ENCODE peak calls at places on chromosomes 7 and 10, in six cellular contexts. One of them, this sample, is unnamed.

GRCh38 chr7:20172736-20173334 is 44.3 kb downstream of the MACC1 start:
- DNase-seq in AG10803: peak; percentile 66
- DNase-seq in PC-9: peak; percentile 42
- DNase-seq in pancreas: no peak
- DNase-seq in transverse colon: peak; percentile 62
- DNase-seq in fibroblast of lung: peak; percentile 57
- DNase-seq in this sample: peak; percentile 66

GRCh38 chr10:79191951-79192676 is 123.3 kb downstream of the ZMIZ1 start:
- DNase-seq in AG10803: no peak
- DNase-seq in PC-9: no peak
- DNase-seq in pancreas: no peak
- DNase-seq in transverse colon: no peak
- DNase-seq in fibroblast of lung: no peak
- DNase-seq in this sample: no peak

GRCh38 chr7:22566592-22566991 is 66.6 kb upstream of the STEAP1B start:
- DNase-seq in AG10803: no peak
- DNase-seq in PC-9: no peak
- DNase-seq in pancreas: no peak
- DNase-seq in transverse colon: no peak
- DNase-seq in fibroblast of lung: no peak
- DNase-seq in this sample: no peak

GRCh38 chr7:144048648-144049047 is at the start of gene OR2A5:
- DNase-seq in AG10803: no peak
- DNase-seq in PC-9: no peak
- DNase-seq in pancreas: no peak
- DNase-seq in transverse colon: no peak
- DNase-seq in fibroblast of lung: no peak
- DNase-seq in this sample: no peak

GRCh38 chr7:54839538-54840213 is 80.7 kb upstream of the SEC61G start:
- DNase-seq in AG10803: peak; percentile 46
- DNase-seq in PC-9: peak; percentile 95
- DNase-seq in pancreas: peak; percentile 75
- DNase-seq in transverse colon: peak; percentile 35
- DNase-seq in fibroblast of lung: peak; percentile 57
- DNase-seq in this sample: peak; percentile 89

GRCh38 chr7:135645296-135645904 is 16.9 kb upstream of the STMP1 start:
- DNase-seq in AG10803: peak; percentile 56
- DNase-seq in PC-9: no peak
- DNase-seq in pancreas: no peak
- DNase-seq in transverse colon: no peak
- DNase-seq in fibroblast of lung: peak; percentile 32
- DNase-seq in this sample: peak; percentile 58

GRCh38 chr10:93746844-93747284 is 10.9 kb upstream of the LGI1 start:
- DNase-seq in AG10803: peak; percentile 95
- DNase-seq in PC-9: peak; percentile 85
- DNase-seq in pancreas: no peak
- DNase-seq in transverse colon: peak; percentile 22
- DNase-seq in fibroblast of lung: peak; percentile 98
- DNase-seq in this sample: peak; percentile 83

GRCh38 chr10:11264481-11265044 is 246.9 kb downstream of the CELF2 start:
- DNase-seq in AG10803: no peak
- DNase-seq in PC-9: no peak
- DNase-seq in pancreas: no peak
- DNase-seq in transverse colon: no peak
- DNase-seq in fibroblast of lung: no peak
- DNase-seq in this sample: no peak

GRCh38 chr7:23299770-23300300 is 696 bp downstream of the MALSU1 start:
- DNase-seq in AG10803: peak; percentile 27
- DNase-seq in PC-9: no peak
- DNase-seq in pancreas: no peak
- DNase-seq in transverse colon: no peak
- DNase-seq in fibroblast of lung: peak; percentile 25
- DNase-seq in this sample: no peak

GRCh38 chr7:1940402-1940786 is 270.3 kb downstream of the ELFN1 start:
- DNase-seq in AG10803: peak; percentile 30
- DNase-seq in PC-9: no peak
- DNase-seq in pancreas: peak; percentile 56
- DNase-seq in transverse colon: peak; percentile 79
- DNase-seq in fibroblast of lung: peak; percentile 71
- DNase-seq in this sample: peak; percentile 88

GRCh38 chr7:33854178-33854577 is 51.2 kb upstream of the BMPER start:
- DNase-seq in AG10803: peak; percentile 86
- DNase-seq in PC-9: no peak
- DNase-seq in pancreas: no peak
- DNase-seq in transverse colon: no peak
- DNase-seq in fibroblast of lung: peak; percentile 94
- DNase-seq in this sample: peak; percentile 90

GRCh38 chr10:6701289-6701688 is 121.2 kb upstream of the PRKCQ start:
- DNase-seq in AG10803: no peak
- DNase-seq in PC-9: no peak
- DNase-seq in pancreas: no peak
- DNase-seq in transverse colon: peak; percentile 8
- DNase-seq in fibroblast of lung: no peak
- DNase-seq in this sample: no peak

GRCh38 chr10:103890194-103890658 is 27.8 kb downstream of the STN1 start:
- DNase-seq in AG10803: no peak
- DNase-seq in PC-9: peak; percentile 78
- DNase-seq in pancreas: no peak
- DNase-seq in transverse colon: peak; percentile 86
- DNase-seq in fibroblast of lung: peak; percentile 13
- DNase-seq in this sample: peak; percentile 29

GRCh38 chr10:124025152-124025551 is 68.2 kb downstream of the CHST15 start:
- DNase-seq in AG10803: no peak
- DNase-seq in PC-9: no peak
- DNase-seq in pancreas: no peak
- DNase-seq in transverse colon: no peak
- DNase-seq in fibroblast of lung: peak; percentile 30
- DNase-seq in this sample: no peak

GRCh38 chr7:140269004-140269638 is 92.3 kb upstream of the KDM7A start:
- DNase-seq in AG10803: no peak
- DNase-seq in PC-9: no peak
- DNase-seq in pancreas: no peak
- DNase-seq in transverse colon: no peak
- DNase-seq in fibroblast of lung: no peak
- DNase-seq in this sample: no peak

GRCh38 chr10:24811906-24812305 is 88.2 kb upstream of the ARHGAP21 start:
- DNase-seq in AG10803: no peak
- DNase-seq in PC-9: no peak
- DNase-seq in pancreas: no peak
- DNase-seq in transverse colon: no peak
- DNase-seq in fibroblast of lung: peak; percentile 41
- DNase-seq in this sample: no peak

GRCh38 chr7:148790850-148791249 is 92.1 kb downstream of the CUL1 start:
- DNase-seq in AG10803: no peak
- DNase-seq in PC-9: no peak
- DNase-seq in pancreas: no peak
- DNase-seq in transverse colon: no peak
- DNase-seq in fibroblast of lung: no peak
- DNase-seq in this sample: no peak

GRCh38 chr7:142873281-142873784 is 12.2 kb downstream of the TRPV6 start:
- DNase-seq in AG10803: no peak
- DNase-seq in PC-9: no peak
- DNase-seq in pancreas: peak; percentile 63
- DNase-seq in transverse colon: no peak
- DNase-seq in fibroblast of lung: no peak
- DNase-seq in this sample: peak; percentile 11

GRCh38 chr10:95290801-95291633 is at the start of gene PDLIM1:
- DNase-seq in AG10803: peak; percentile 65
- DNase-seq in PC-9: peak; percentile 71
- DNase-seq in pancreas: peak; percentile 96
- DNase-seq in transverse colon: peak; percentile 89
- DNase-seq in fibroblast of lung: peak; percentile 56
- DNase-seq in this sample: no peak

GRCh38 chr7:133754718-133755117 is 372.4 kb upstream of the LRGUK start:
- DNase-seq in AG10803: no peak
- DNase-seq in PC-9: no peak
- DNase-seq in pancreas: no peak
- DNase-seq in transverse colon: no peak
- DNase-seq in fibroblast of lung: no peak
- DNase-seq in this sample: no peak

GRCh38 chr7:123437447-123437995 is 96.9 kb downstream of the IQUB start:
- DNase-seq in AG10803: no peak
- DNase-seq in PC-9: no peak
- DNase-seq in pancreas: no peak
- DNase-seq in transverse colon: no peak
- DNase-seq in fibroblast of lung: no peak
- DNase-seq in this sample: no peak

GRCh38 chr10:62083868-62084267 is 182.4 kb downstream of the ARID5B start:
- DNase-seq in AG10803: peak; percentile 73
- DNase-seq in PC-9: peak; percentile 53
- DNase-seq in pancreas: no peak
- DNase-seq in transverse colon: peak; percentile 42
- DNase-seq in fibroblast of lung: peak; percentile 76
- DNase-seq in this sample: peak; percentile 88

GRCh38 chr7:99004781-99005500 is 126.6 kb downstream of the TRRAP start:
- DNase-seq in AG10803: peak; percentile 42
- DNase-seq in PC-9: no peak
- DNase-seq in pancreas: no peak
- DNase-seq in transverse colon: no peak
- DNase-seq in fibroblast of lung: peak; percentile 58
- DNase-seq in this sample: peak; percentile 25

GRCh38 chr7:137978464-137979237 is 23.2 kb downstream of the CREB3L2 start:
- DNase-seq in AG10803: peak; percentile 91
- DNase-seq in PC-9: peak; percentile 83
- DNase-seq in pancreas: no peak
- DNase-seq in transverse colon: peak; percentile 41
- DNase-seq in fibroblast of lung: peak; percentile 99
- DNase-seq in this sample: peak; percentile 100

GRCh38 chr7:24903559-24903958 is 76.4 kb downstream of the OSBPL3 start:
- DNase-seq in AG10803: no peak
- DNase-seq in PC-9: no peak
- DNase-seq in pancreas: no peak
- DNase-seq in transverse colon: no peak
- DNase-seq in fibroblast of lung: no peak
- DNase-seq in this sample: no peak

GRCh38 chr10:92545556-92545955 is 28.3 kb downstream of the IDE start:
- DNase-seq in AG10803: no peak
- DNase-seq in PC-9: no peak
- DNase-seq in pancreas: no peak
- DNase-seq in transverse colon: no peak
- DNase-seq in fibroblast of lung: no peak
- DNase-seq in this sample: no peak

GRCh38 chr10:92553959-92554358 is 19.9 kb downstream of the IDE start:
- DNase-seq in AG10803: no peak
- DNase-seq in PC-9: no peak
- DNase-seq in pancreas: no peak
- DNase-seq in transverse colon: no peak
- DNase-seq in fibroblast of lung: no peak
- DNase-seq in this sample: no peak

GRCh38 chr10:92552310-92552709 is 21.6 kb downstream of the IDE start:
- DNase-seq in AG10803: no peak
- DNase-seq in PC-9: no peak
- DNase-seq in pancreas: no peak
- DNase-seq in transverse colon: no peak
- DNase-seq in fibroblast of lung: no peak
- DNase-seq in this sample: no peak

GRCh38 chr10:92547676-92548075 is 26.2 kb downstream of the IDE start:
- DNase-seq in AG10803: no peak
- DNase-seq in PC-9: no peak
- DNase-seq in pancreas: no peak
- DNase-seq in transverse colon: no peak
- DNase-seq in fibroblast of lung: no peak
- DNase-seq in this sample: no peak

GRCh38 chr10:92550924-92551323 is 23.0 kb downstream of the IDE start:
- DNase-seq in AG10803: no peak
- DNase-seq in PC-9: no peak
- DNase-seq in pancreas: no peak
- DNase-seq in transverse colon: no peak
- DNase-seq in fibroblast of lung: no peak
- DNase-seq in this sample: no peak
- TF ChIP-seq CTCF in AG10803: no peak
- TF ChIP-seq CTCF in PC-9: no peak
- TF ChIP-seq CTCF in pancreas: no peak
- TF ChIP-seq CTCF in transverse colon: no peak
- TF ChIP-seq CTCF in fibroblast of lung: no peak
- TF ChIP-seq CTCF in this sample: no peak

GRCh38 chr10:70441161-70441876 is at the start of gene NODAL:
- DNase-seq in AG10803: no peak
- DNase-seq in PC-9: no peak
- DNase-seq in pancreas: peak; percentile 55
- DNase-seq in transverse colon: no peak
- DNase-seq in fibroblast of lung: no peak
- DNase-seq in this sample: no peak
- H3K4me3 ChIP-seq in AG10803: no peak within 1 kb of the TSS
- H3K4me3 ChIP-seq in PC-9: no peak within 1 kb of the TSS
- H3K4me3 ChIP-seq in pancreas: no peak within 1 kb of the TSS
- H3K4me3 ChIP-seq in transverse colon: peak within 1 kb of the TSS; percentile 7
- H3K4me3 ChIP-seq in fibroblast of lung: no peak within 1 kb of the TSS
- H3K4me3 ChIP-seq in this sample: no peak within 1 kb of the TSS

GRCh38 chr10:14573666-14574261 is 200.9 kb downstream of the FAM107B start:
- DNase-seq in AG10803: peak; percentile 54
- DNase-seq in PC-9: no peak
- DNase-seq in pancreas: no peak
- DNase-seq in transverse colon: no peak
- DNase-seq in fibroblast of lung: peak; percentile 27
- DNase-seq in this sample: peak; percentile 79

GRCh38 chr10:14574885-14575284 is 199.8 kb downstream of the FAM107B start:
- DNase-seq in AG10803: no peak
- DNase-seq in PC-9: no peak
- DNase-seq in pancreas: no peak
- DNase-seq in transverse colon: no peak
- DNase-seq in fibroblast of lung: no peak
- DNase-seq in this sample: no peak

GRCh38 chr10:14571866-14572507 is 202.7 kb downstream of the FAM107B start:
- DNase-seq in AG10803: peak; percentile 20
- DNase-seq in PC-9: peak; percentile 30
- DNase-seq in pancreas: no peak
- DNase-seq in transverse colon: no peak
- DNase-seq in fibroblast of lung: peak; percentile 68
- DNase-seq in this sample: peak; percentile 12

GRCh38 chr10:14570800-14571199 is 203.9 kb downstream of the FAM107B start:
- DNase-seq in AG10803: no peak
- DNase-seq in PC-9: no peak
- DNase-seq in pancreas: no peak
- DNase-seq in transverse colon: no peak
- DNase-seq in fibroblast of lung: no peak
- DNase-seq in this sample: no peak

GRCh38 chr10:14574291-14574690 is 200.4 kb downstream of the FAM107B start:
- DNase-seq in AG10803: no peak
- DNase-seq in PC-9: no peak
- DNase-seq in pancreas: no peak
- DNase-seq in transverse colon: no peak
- DNase-seq in fibroblast of lung: no peak
- DNase-seq in this sample: no peak
- TF ChIP-seq CTCF in AG10803: no peak
- TF ChIP-seq CTCF in PC-9: no peak
- TF ChIP-seq CTCF in pancreas: no peak
- TF ChIP-seq CTCF in transverse colon: no peak
- TF ChIP-seq CTCF in fibroblast of lung: no peak
- TF ChIP-seq CTCF in this sample: no peak

GRCh38 chr7:46744957-46745699 is 824.1 kb upstream of the IGFBP3 start:
- DNase-seq in AG10803: no peak
- DNase-seq in PC-9: no peak
- DNase-seq in pancreas: no peak
- DNase-seq in transverse colon: no peak
- DNase-seq in fibroblast of lung: peak; percentile 62
- DNase-seq in this sample: no peak
- H3K4me3 ChIP-seq in AG10803: no peak overlapping the region
- H3K4me3 ChIP-seq in PC-9: no peak overlapping the region
- H3K4me3 ChIP-seq in pancreas: no peak overlapping the region
- H3K4me3 ChIP-seq in transverse colon: no peak overlapping the region
- H3K4me3 ChIP-seq in fibroblast of lung: no peak overlapping the region
- H3K4me3 ChIP-seq in this sample: no peak overlapping the region

This sample was measured in fibroblast of mammary gland.